ENCODE peak calls at places on chromosomes 16 and 17, in ten cellular contexts. P, F, D, A, J, S, O, C, G and Y are unnamed samples.

GRCh38 chr17:46848534-46848933 is 2.8 kb upstream of the WNT9B start:
- DNase-seq in P (no peak), F (no peak), D (no peak), A (no peak), J (no peak), S (no peak), O (no peak), C (no peak), G (no peak), Y (no peak)

GRCh38 chr16:57530531-57531252 is 5.7 kb downstream of the CCDC102A start:
- DNase-seq in P (no peak), F (no peak), D (no peak), A (no peak), J (no peak), S (no peak), O (no peak), C (no peak), G (peak), Y (no peak)

GRCh38 chr16:28974007-28974436 is 556 bp upstream of the SPNS1 start:
- DNase-seq in P (no peak), F (peak), D (peak), A (peak), J (no peak), S (peak), O (peak), C (no peak), G (no peak), Y (no peak)

GRCh38 chr16:84940670-84941551 is 70.4 kb downstream of the ZDHHC7 start:
- DNase-seq in P (peak), F (no peak), D (no peak), A (no peak), J (no peak), S (peak), O (peak), C (no peak), G (no peak), Y (no peak)

GRCh38 chr17:1322469-1322868 is 43.0 kb downstream of the TRARG1 start:
- DNase-seq in P (no peak), F (no peak), D (no peak), A (no peak), J (no peak), S (no peak), O (no peak), C (no peak), G (no peak), Y (no peak)

GRCh38 chr16:59259074-59259963 is 525.2 kb upstream of the GOT2 start:
- DNase-seq in P (no peak), F (no peak), D (no peak), A (no peak), J (no peak), S (no peak), O (no peak), C (peak), G (no peak), Y (no peak)

GRCh38 chr17:4043862-4044261 is 79.6 kb upstream of the ATP2A3 start:
- DNase-seq in P (no peak), F (no peak), D (no peak), A (peak), J (no peak), S (no peak), O (no peak), C (no peak), G (no peak), Y (no peak)

GRCh38 chr16:20799599-20799998 is 6.7 kb downstream of the ERI2 start:
- DNase-seq in P (no peak), F (no peak), D (no peak), A (no peak), J (no peak), S (peak), O (peak), C (no peak), G (no peak), Y (no peak)

GRCh38 chr16:87956771-87957279 is 5.6 kb downstream of the BANP start:
- DNase-seq in P (no peak), F (no peak), D (no peak), A (no peak), J (no peak), S (peak), O (peak), C (no peak), G (peak), Y (no peak)

GRCh38 chr16:1030381-1030901 is 42.1 kb upstream of the SSTR5 start:
- DNase-seq in P (no peak), F (no peak), D (no peak), A (no peak), J (no peak), S (no peak), O (no peak), C (no peak), G (no peak), Y (no peak)

GRCh38 chr16:85821441-85821901 is 22.0 kb downstream of the COX4I1 start:
- DNase-seq in P (peak), F (peak), D (no peak), A (peak), J (no peak), S (peak), O (peak), C (peak), G (peak), Y (peak)

GRCh38 chr16:450800-451512 is 25.5 kb downstream of the RAB11FIP3 start:
- DNase-seq in P (no peak), F (no peak), D (no peak), A (no peak), J (no peak), S (no peak), O (no peak), C (no peak), G (no peak), Y (no peak)

GRCh38 chr16:83713597-83713996 is 94.2 kb upstream of the HSBP1 start:
- DNase-seq in P (no peak), F (no peak), D (no peak), A (no peak), J (no peak), S (no peak), O (no peak), C (no peak), G (no peak), Y (no peak)

GRCh38 chr17:42087042-42087701 is 11.1 kb downstream of the ZNF385C start:
- DNase-seq in P (no peak), F (no peak), D (no peak), A (no peak), J (no peak), S (no peak), O (no peak), C (no peak), G (no peak), Y (no peak)

GRCh38 chr16:12868788-12869187 is 32.6 kb upstream of the SHISA9 start:
- DNase-seq in P (no peak), F (no peak), D (no peak), A (no peak), J (no peak), S (no peak), O (no peak), C (no peak), G (no peak), Y (no peak)

GRCh38 chr17:81911277-81911961 is at the start of gene PCYT2:
- DNase-seq in P (peak), F (peak), D (no peak), A (peak), J (peak), S (peak), O (peak), C (peak), G (peak), Y (peak)

GRCh38 chr17:61353211-61353610 is 46.4 kb upstream of the TBX2 start:
- DNase-seq in P (no peak), F (no peak), D (no peak), A (no peak), J (no peak), S (no peak), O (no peak), C (no peak), G (no peak), Y (no peak)

GRCh38 chr17:17628388-17629008 is 37.0 kb upstream of the PEMT start:
- DNase-seq in P (no peak), F (no peak), D (no peak), A (peak), J (no peak), S (no peak), O (no peak), C (no peak), G (peak), Y (no peak)

GRCh38 chr17:50184611-50185398 is 16.6 kb downstream of the COL1A1 start:
- DNase-seq in P (peak), F (no peak), D (no peak), A (no peak), J (peak), S (peak), O (peak), C (no peak), G (peak), Y (no peak)

GRCh38 chr17:67386965-67387551 is 10.0 kb downstream of the PITPNC1 start:
- DNase-seq in P (no peak), F (peak), D (no peak), A (peak), J (no peak), S (peak), O (peak), C (peak), G (no peak), Y (no peak)

GRCh38 chr16:80014241-80014939 is 413.9 kb upstream of the MAF start:
- DNase-seq in P (no peak), F (no peak), D (no peak), A (no peak), J (no peak), S (no peak), O (no peak), C (no peak), G (no peak), Y (no peak)

GRCh38 chr16:57941016-57941656 is 29.8 kb downstream of the CNGB1 start:
- DNase-seq in P (peak), F (no peak), D (no peak), A (peak), J (no peak), S (peak), O (no peak), C (no peak), G (no peak), Y (no peak)

GRCh38 chr17:48610282-48611211 is at the start of gene HOXB7:
- DNase-seq in P (no peak), F (no peak), D (no peak), A (peak), J (no peak), S (no peak), O (no peak), C (no peak), G (peak), Y (no peak)

GRCh38 chr17:35449371-35449931 is 885 bp upstream of the SLFN13 start:
- DNase-seq in P (no peak), F (no peak), D (no peak), A (peak), J (no peak), S (peak), O (no peak), C (peak), G (peak), Y (no peak)

GRCh38 chr17:6698004-6698403 is 15.2 kb downstream of the SLC13A5 start:
- DNase-seq in P (no peak), F (no peak), D (no peak), A (no peak), J (no peak), S (no peak), O (no peak), C (no peak), G (no peak), Y (no peak)

GRCh38 chr16:3264137-3265036 is 8.0 kb upstream of the MEFV start:
- DNase-seq in P (peak), F (peak), D (peak), A (peak), J (peak), S (peak), O (peak), C (peak), G (peak), Y (peak)
- TF ChIP-seq CTCF in P (no peak), F (peak), D (peak), A (peak), J (peak), S (peak), O (peak), C (peak), G (peak), Y (peak)

GRCh38 chr16:17831330-17831729 is 360.6 kb upstream of the XYLT1 start:
- DNase-seq in P (no peak), F (no peak), D (no peak), A (no peak), J (no peak), S (no peak), O (no peak), C (no peak), G (no peak), Y (no peak)
- TF ChIP-seq CTCF in P (no peak), F (peak), D (no peak), A (no peak), J (no peak), S (no peak), O (peak), C (no peak), G (no peak), Y (no peak)

GRCh38 chr17:59492091-59492451 is 73.3 kb upstream of the DHX40 start:
- DNase-seq in P (no peak), F (no peak), D (no peak), A (no peak), J (no peak), S (no peak), O (no peak), C (no peak), G (no peak), Y (peak)
- TF ChIP-seq CTCF in P (no peak), F (no peak), D (no peak), A (no peak), J (no peak), S (no peak), O (no peak), C (no peak), G (no peak), Y (no peak)

GRCh38 chr17:78316115-78316866 is 43.6 kb downstream of the SOCS3 start:
- DNase-seq in P (no peak), F (no peak), D (no peak), A (no peak), J (no peak), S (no peak), O (no peak), C (no peak), G (peak), Y (no peak)

GRCh38 chr17:78315355-78316114 is 44.3 kb downstream of the SOCS3 start:
- DNase-seq in P (peak), F (no peak), D (peak), A (peak), J (peak), S (peak), O (peak), C (no peak), G (peak), Y (peak)

GRCh38 chr17:78313735-78314648 is 45.9 kb downstream of the SOCS3 start:
- DNase-seq in P (no peak), F (peak), D (no peak), A (peak), J (no peak), S (peak), O (peak), C (no peak), G (peak), Y (peak)

GRCh38 chr17:78316867-78317816 is 42.7 kb downstream of the SOCS3 start:
- DNase-seq in P (no peak), F (no peak), D (no peak), A (peak), J (no peak), S (peak), O (no peak), C (no peak), G (peak), Y (no peak)

GRCh38 chr17:78314683-78315354 is 45.1 kb downstream of the SOCS3 start:
- DNase-seq in P (no peak), F (no peak), D (no peak), A (no peak), J (no peak), S (no peak), O (no peak), C (no peak), G (no peak), Y (no peak)
- TF ChIP-seq CTCF in P (no peak), F (no peak), D (no peak), A (no peak), J (peak), S (no peak), O (peak), C (no peak), G (no peak), Y (peak)